ENCODE peak calls at places on chromosomes 11 and 22, in seven cellular contexts. One of them, this sample, is unnamed.
A peak's percentile ranks its signal among the peaks of the same experiment; 100 is the strongest.

GRCh38 chr11:119421941-119422504 is 949 bp downstream of the THY1 start:
- DNase-seq in dorsolateral prefrontal cortex: peak; percentile 52
- DNase-seq in kidney: no peak
- DNase-seq in transverse colon: no peak
- DNase-seq in mammary epithelial cell: no peak
- DNase-seq in substantia nigra: no peak
- DNase-seq in aorta: no peak
- DNase-seq in this sample: no peak

GRCh38 chr11:114219559-114220349 is 76.4 kb upstream of the NNMT start:
- DNase-seq in kidney: no peak
- DNase-seq in mammary epithelial cell: no peak
- DNase-seq in substantia nigra: no peak
- DNase-seq in dorsolateral prefrontal cortex: no peak
- DNase-seq in transverse colon: no peak
- DNase-seq in aorta: no peak
- DNase-seq in this sample: no peak

GRCh38 chr11:1234054-1234720 is 11.3 kb downstream of the MUC5B start:
- DNase-seq in substantia nigra: no peak
- DNase-seq in dorsolateral prefrontal cortex: no peak
- DNase-seq in transverse colon: peak; percentile 13
- DNase-seq in mammary epithelial cell: no peak
- DNase-seq in kidney: peak; percentile 68
- DNase-seq in aorta: peak; percentile 66
- DNase-seq in this sample: no peak

GRCh38 chr22:31269892-31270574 is 22.3 kb downstream of the PIK3IP1 start:
- DNase-seq in transverse colon: no peak
- DNase-seq in mammary epithelial cell: no peak
- DNase-seq in dorsolateral prefrontal cortex: no peak
- DNase-seq in aorta: peak; percentile 12
- DNase-seq in kidney: no peak
- DNase-seq in substantia nigra: no peak
- DNase-seq in this sample: no peak

GRCh38 chr11:105179542-105180278 is 40.1 kb upstream of the CARD18 start:
- DNase-seq in kidney: no peak
- DNase-seq in substantia nigra: no peak
- DNase-seq in aorta: no peak
- DNase-seq in transverse colon: no peak
- DNase-seq in dorsolateral prefrontal cortex: no peak
- DNase-seq in mammary epithelial cell: no peak
- DNase-seq in this sample: no peak

GRCh38 chr11:19980957-19981669 is 179.2 kb downstream of the DBX1 start:
- DNase-seq in substantia nigra: no peak
- DNase-seq in aorta: no peak
- DNase-seq in transverse colon: peak; percentile 17
- DNase-seq in dorsolateral prefrontal cortex: no peak
- DNase-seq in kidney: no peak
- DNase-seq in mammary epithelial cell: no peak
- DNase-seq in this sample: no peak

GRCh38 chr11:120337133-120337895 is 1.1 kb downstream of the ARHGEF12 start:
- DNase-seq in aorta: peak; percentile 75
- DNase-seq in mammary epithelial cell: peak; percentile 35
- DNase-seq in kidney: peak; percentile 70
- DNase-seq in transverse colon: peak; percentile 43
- DNase-seq in substantia nigra: no peak
- DNase-seq in dorsolateral prefrontal cortex: peak; percentile 30
- DNase-seq in this sample: no peak

GRCh38 chr11:71996946-71997345 is 1.8 kb upstream of the IL18BP start:
- DNase-seq in mammary epithelial cell: no peak
- DNase-seq in substantia nigra: no peak
- DNase-seq in kidney: no peak
- DNase-seq in transverse colon: peak; percentile 30
- DNase-seq in dorsolateral prefrontal cortex: no peak
- DNase-seq in aorta: peak; percentile 70
- DNase-seq in this sample: no peak

GRCh38 chr11:114287154-114287553 is 9.0 kb upstream of the NNMT start:
- DNase-seq in mammary epithelial cell: no peak
- DNase-seq in dorsolateral prefrontal cortex: no peak
- DNase-seq in substantia nigra: no peak
- DNase-seq in transverse colon: no peak
- DNase-seq in kidney: no peak
- DNase-seq in aorta: no peak
- DNase-seq in this sample: no peak

GRCh38 chr11:88171982-88172381 is 3.3 kb downstream of the RAB38 start:
- DNase-seq in dorsolateral prefrontal cortex: no peak
- DNase-seq in substantia nigra: no peak
- DNase-seq in aorta: no peak
- DNase-seq in kidney: no peak
- DNase-seq in transverse colon: no peak
- DNase-seq in mammary epithelial cell: no peak
- DNase-seq in this sample: no peak

GRCh38 chr11:120723751-120724150 is 212.2 kb downstream of the GRIK4 start:
- DNase-seq in kidney: no peak
- DNase-seq in substantia nigra: no peak
- DNase-seq in mammary epithelial cell: no peak
- DNase-seq in dorsolateral prefrontal cortex: no peak
- DNase-seq in transverse colon: no peak
- DNase-seq in aorta: no peak
- DNase-seq in this sample: no peak

GRCh38 chr11:28090052-28090749 is 17.8 kb downstream of the KIF18A start:
- DNase-seq in kidney: no peak
- DNase-seq in transverse colon: no peak
- DNase-seq in mammary epithelial cell: no peak
- DNase-seq in dorsolateral prefrontal cortex: no peak
- DNase-seq in substantia nigra: no peak
- DNase-seq in aorta: no peak
- DNase-seq in this sample: no peak

GRCh38 chr11:125448136-125448535 is 47.9 kb downstream of the FEZ1 start:
- DNase-seq in substantia nigra: no peak
- DNase-seq in transverse colon: no peak
- DNase-seq in dorsolateral prefrontal cortex: no peak
- DNase-seq in aorta: no peak
- DNase-seq in kidney: no peak
- DNase-seq in mammary epithelial cell: peak; percentile 91
- DNase-seq in this sample: no peak

GRCh38 chr22:23315341-23315917 is 135.1 kb downstream of the BCR start:
- DNase-seq in dorsolateral prefrontal cortex: peak; percentile 66
- DNase-seq in mammary epithelial cell: peak; percentile 67
- DNase-seq in transverse colon: peak; percentile 78
- DNase-seq in substantia nigra: no peak
- DNase-seq in aorta: peak; percentile 75
- DNase-seq in kidney: no peak
- DNase-seq in this sample: no peak

GRCh38 chr11:101129203-101129943 is at the start of gene PGR:
- DNase-seq in transverse colon: peak; percentile 39
- DNase-seq in dorsolateral prefrontal cortex: no peak
- DNase-seq in kidney: peak; percentile 68
- DNase-seq in aorta: peak; percentile 86
- DNase-seq in substantia nigra: no peak
- DNase-seq in mammary epithelial cell: no peak
- DNase-seq in this sample: no peak

GRCh38 chr11:101126551-101127347 is 2.9 kb downstream of the PGR start:
- DNase-seq in transverse colon: no peak
- DNase-seq in kidney: peak; percentile 66
- DNase-seq in mammary epithelial cell: no peak
- DNase-seq in aorta: peak; percentile 77
- DNase-seq in substantia nigra: no peak
- DNase-seq in dorsolateral prefrontal cortex: no peak
- DNase-seq in this sample: no peak

GRCh38 chr11:101127699-101128570 is 1.7 kb downstream of the PGR start:
- DNase-seq in substantia nigra: no peak
- DNase-seq in aorta: peak; percentile 85
- DNase-seq in dorsolateral prefrontal cortex: no peak
- DNase-seq in mammary epithelial cell: no peak
- DNase-seq in transverse colon: peak; percentile 28
- DNase-seq in kidney: peak; percentile 87
- DNase-seq in this sample: no peak

GRCh38 chr11:101128571-101129202 is 926 bp downstream of the PGR start:
- DNase-seq in transverse colon: no peak
- DNase-seq in dorsolateral prefrontal cortex: no peak
- DNase-seq in aorta: peak; percentile 78
- DNase-seq in kidney: peak; percentile 65
- DNase-seq in mammary epithelial cell: no peak
- DNase-seq in substantia nigra: no peak
- DNase-seq in this sample: no peak

DNA sequence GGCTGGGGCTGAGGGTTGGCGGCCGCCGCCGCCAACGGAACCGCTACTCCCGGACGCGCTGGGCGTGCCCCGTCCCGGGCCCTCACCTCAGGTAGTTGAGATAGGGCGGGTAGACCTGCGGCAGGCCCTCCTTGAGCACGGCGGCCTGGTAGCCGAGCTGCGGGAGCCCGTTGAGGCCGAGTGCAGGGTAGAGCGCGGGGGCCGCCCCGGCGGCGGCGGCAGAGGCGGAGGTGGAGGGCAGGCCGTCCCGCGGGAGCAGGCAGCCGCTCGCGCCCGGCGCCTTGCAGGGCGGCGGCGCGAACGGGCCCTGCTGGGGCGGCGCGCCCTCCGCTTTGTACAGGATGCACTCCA is 2.3 kb downstream of the PGR start:
- DNase-seq in transverse colon: peak; percentile 26
- DNase-seq in dorsolateral prefrontal cortex: no peak
- DNase-seq in kidney: peak; percentile 78
- DNase-seq in aorta: peak; percentile 82
- DNase-seq in substantia nigra: no peak
- DNase-seq in mammary epithelial cell: peak; percentile 13
- DNase-seq in this sample: no peak
- H3K27ac ChIP-seq in transverse colon: peak overlapping the region; percentile 79
- H3K27ac ChIP-seq in dorsolateral prefrontal cortex: no peak overlapping the region
- H3K27ac ChIP-seq in kidney: peak overlapping the region; percentile 20
- H3K27ac ChIP-seq in aorta: peak overlapping the region; percentile 92
- H3K27ac ChIP-seq in substantia nigra: no peak overlapping the region
- H3K27ac ChIP-seq in mammary epithelial cell: no peak overlapping the region
- H3K27ac ChIP-seq in this sample: no peak overlapping the region

GRCh38 chr22:44702479-44703219 is 645 bp downstream of the PRR5 start:
- DNase-seq in aorta: no peak
- DNase-seq in dorsolateral prefrontal cortex: no peak
- DNase-seq in transverse colon: no peak
- DNase-seq in substantia nigra: no peak
- DNase-seq in kidney: no peak
- DNase-seq in mammary epithelial cell: peak; percentile 36
- DNase-seq in this sample: no peak

GRCh38 chr22:44701187-44701586 is 817 bp upstream of the PRR5 start:
- DNase-seq in kidney: no peak
- DNase-seq in transverse colon: no peak
- DNase-seq in aorta: no peak
- DNase-seq in substantia nigra: no peak
- DNase-seq in dorsolateral prefrontal cortex: no peak
- DNase-seq in mammary epithelial cell: no peak
- DNase-seq in this sample: no peak

GRCh38 chr22:44700456-44700855 is 1.5 kb upstream of the PRR5 start:
- DNase-seq in dorsolateral prefrontal cortex: no peak
- DNase-seq in kidney: no peak
- DNase-seq in transverse colon: no peak
- DNase-seq in mammary epithelial cell: no peak
- DNase-seq in aorta: no peak
- DNase-seq in substantia nigra: no peak
- DNase-seq in this sample: no peak

GRCh38 chr22:44703269-44703870 is 1.4 kb downstream of the PRR5 start:
- DNase-seq in substantia nigra: no peak
- DNase-seq in transverse colon: no peak
- DNase-seq in kidney: no peak
- DNase-seq in mammary epithelial cell: no peak
- DNase-seq in dorsolateral prefrontal cortex: no peak
- DNase-seq in aorta: no peak
- DNase-seq in this sample: no peak

GRCh38 chr22:44701824-44702478 is at the start of gene PRR5:
- DNase-seq in mammary epithelial cell: peak; percentile 40
- DNase-seq in aorta: peak; percentile 87
- DNase-seq in transverse colon: peak; percentile 84
- DNase-seq in substantia nigra: no peak
- DNase-seq in dorsolateral prefrontal cortex: no peak
- DNase-seq in kidney: peak; percentile 96
- DNase-seq in this sample: no peak
- H3K27ac ChIP-seq in mammary epithelial cell: peak within 1 kb of the TSS; percentile 43
- H3K27ac ChIP-seq in aorta: no peak within 1 kb of the TSS
- H3K27ac ChIP-seq in transverse colon: peak within 1 kb of the TSS; percentile 74
- H3K27ac ChIP-seq in substantia nigra: no peak within 1 kb of the TSS
- H3K27ac ChIP-seq in dorsolateral prefrontal cortex: no peak within 1 kb of the TSS
- H3K27ac ChIP-seq in kidney: no peak within 1 kb of the TSS
- H3K27ac ChIP-seq in this sample: no peak within 1 kb of the TSS

GRCh38 chr11:46490576-46491100 is 99.1 kb upstream of the CHRM4 start:
- DNase-seq in transverse colon: no peak
- DNase-seq in aorta: no peak
- DNase-seq in dorsolateral prefrontal cortex: no peak
- DNase-seq in substantia nigra: no peak
- DNase-seq in mammary epithelial cell: peak; percentile 36
- DNase-seq in kidney: no peak
- DNase-seq in this sample: no peak

GRCh38 chr11:46492540-46492939 is 101.0 kb upstream of the CHRM4 start:
- DNase-seq in substantia nigra: no peak
- DNase-seq in dorsolateral prefrontal cortex: no peak
- DNase-seq in kidney: no peak
- DNase-seq in aorta: no peak
- DNase-seq in mammary epithelial cell: no peak
- DNase-seq in transverse colon: peak; percentile 74
- DNase-seq in this sample: no peak

GRCh38 chr11:46489668-46490560 is 98.3 kb upstream of the CHRM4 start:
- DNase-seq in mammary epithelial cell: peak; percentile 32
- DNase-seq in dorsolateral prefrontal cortex: no peak
- DNase-seq in transverse colon: peak; percentile 19
- DNase-seq in kidney: no peak
- DNase-seq in substantia nigra: no peak
- DNase-seq in aorta: no peak
- DNase-seq in this sample: no peak

GRCh38 chr11:46493786-46494185 is 100.0 kb downstream of the AMBRA1 start:
- DNase-seq in substantia nigra: no peak
- DNase-seq in dorsolateral prefrontal cortex: no peak
- DNase-seq in kidney: no peak
- DNase-seq in aorta: no peak
- DNase-seq in mammary epithelial cell: no peak
- DNase-seq in transverse colon: no peak
- DNase-seq in this sample: no peak

DNA sequence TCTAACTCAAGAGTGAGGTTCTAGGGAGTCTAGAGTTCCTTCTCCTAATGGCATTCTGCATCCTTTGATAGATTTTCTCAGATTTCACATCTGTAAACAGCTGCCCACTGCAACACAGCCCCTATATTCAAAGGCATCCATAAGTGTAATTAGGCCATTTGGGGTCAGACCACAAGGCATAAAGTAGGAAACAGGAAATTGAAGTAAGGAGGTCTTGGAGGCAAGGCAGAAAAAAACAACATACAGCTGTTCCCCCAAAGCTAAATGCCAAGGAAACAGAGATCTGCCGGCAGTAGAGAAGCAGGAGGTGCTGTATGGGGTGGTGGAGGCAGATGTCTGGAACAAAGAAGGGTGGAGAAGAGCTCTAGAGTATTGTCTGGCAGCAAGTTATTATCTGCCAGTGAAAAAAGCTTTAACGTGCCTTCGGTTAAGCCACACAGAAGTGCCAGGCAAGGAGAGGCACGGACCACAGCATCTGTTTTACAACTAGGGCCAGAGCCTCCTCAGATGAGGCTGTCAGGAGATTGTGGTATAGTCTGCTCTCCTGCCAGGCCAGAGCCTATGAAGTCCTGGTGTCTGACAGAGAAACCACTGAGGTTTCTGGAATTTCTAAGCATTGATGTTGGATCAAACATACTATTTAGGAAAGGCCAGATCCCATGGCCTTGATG is 100.2 kb upstream of the CHRM4 start:
- DNase-seq in transverse colon: no peak
- DNase-seq in aorta: no peak
- DNase-seq in dorsolateral prefrontal cortex: no peak
- DNase-seq in kidney: no peak
- DNase-seq in mammary epithelial cell: no peak
- DNase-seq in substantia nigra: no peak
- DNase-seq in this sample: no peak
- H3K27ac ChIP-seq in transverse colon: peak overlapping the region; percentile 81
- H3K27ac ChIP-seq in aorta: no peak overlapping the region
- H3K27ac ChIP-seq in dorsolateral prefrontal cortex: no peak overlapping the region
- H3K27ac ChIP-seq in kidney: no peak overlapping the region
- H3K27ac ChIP-seq in mammary epithelial cell: no peak overlapping the region
- H3K27ac ChIP-seq in substantia nigra: peak overlapping the region; percentile 1
- H3K27ac ChIP-seq in this sample: no peak overlapping the region

GRCh38 chr22:20422271-20422958 is 15.2 kb downstream of the SCARF2 start:
- DNase-seq in dorsolateral prefrontal cortex: no peak
- DNase-seq in substantia nigra: no peak
- DNase-seq in aorta: peak; percentile 73
- DNase-seq in mammary epithelial cell: no peak
- DNase-seq in transverse colon: no peak
- DNase-seq in kidney: peak; percentile 68
- DNase-seq in this sample: no peak
- H3K27ac ChIP-seq in dorsolateral prefrontal cortex: peak overlapping the region; percentile 76
- H3K27ac ChIP-seq in substantia nigra: no peak overlapping the region
- H3K27ac ChIP-seq in aorta: no peak overlapping the region
- H3K27ac ChIP-seq in mammary epithelial cell: no peak overlapping the region
- H3K27ac ChIP-seq in transverse colon: peak overlapping the region; percentile 50
- H3K27ac ChIP-seq in kidney: no peak overlapping the region
- H3K27ac ChIP-seq in this sample: no peak overlapping the region